ENCODE peak calls at places on chromosome 9, in nine cellular contexts. E is tibial artery; W is heart left ventricle; M is CD8-positive, alpha-beta memory T cell; A is mesendoderm; N is prostate gland; O is naive thymus-derived CD4-positive, alpha-beta T cell; T is tibial nerve; X is cardiac muscle cell. V is an unnamed sample. For H3K4me1, the result is how much of the 10 kb centered on the place peaks cover.

GRCh38 chr9:134522502-134522848 is 119.1 kb upstream of the COL5A1 start:
- DNase-seq in M (no peak), T (no peak), N (no peak), O (no peak), W (no peak), X (no peak), A (no peak), E (no peak), V (no peak)

GRCh38 chr9:112753725-112754124 is 3.2 kb downstream of the SNX30 start:
- DNase-seq in W (no peak), O (no peak), A (peak), T (no peak), X (peak), N (no peak), M (no peak), E (no peak), V (no peak)

GRCh38 chr9:36327903-36328302 is 69.7 kb upstream of the GNE start:
- DNase-seq in E (no peak), N (no peak), A (peak), M (no peak), T (no peak), X (peak), O (no peak), W (no peak), V (no peak)

GRCh38 chr9:16575142-16575877 is 295.2 kb downstream of the BNC2 start:
- DNase-seq in E (no peak), A (peak), O (no peak), M (no peak), W (no peak), T (no peak), N (no peak), X (peak), V (no peak)

GRCh38 chr9:110351009-110351467 is 13.4 kb upstream of the TXNDC8 start:
- DNase-seq in M (no peak), E (no peak), N (no peak), X (peak), A (peak), T (no peak), W (no peak), O (no peak), V (no peak)

GRCh38 chr9:95084254-95084934 is 233.1 kb downstream of the FANCC start:
- DNase-seq in W (no peak), N (no peak), T (no peak), X (no peak), E (peak), M (no peak), O (no peak), A (no peak), V (peak)

GRCh38 chr9:84711936-84712335 is 42.4 kb downstream of the NTRK2 start:
- DNase-seq in E (peak), X (peak), M (no peak), W (no peak), A (no peak), O (no peak), T (peak), N (no peak), V (peak)

GRCh38 chr9:134814598-134815215 is 65.9 kb upstream of the FCN2 start:
- DNase-seq in W (no peak), M (no peak), X (no peak), A (no peak), O (no peak), E (no peak), T (no peak), N (no peak), V (no peak)

GRCh38 chr9:101739311-101739710 is 864 bp upstream of the GRIN3A start:
- DNase-seq in W (no peak), O (no peak), M (no peak), E (no peak), T (no peak), A (peak), N (no peak), X (no peak), V (no peak)

GRCh38 chr9:5947912-5948311 is 57.2 kb downstream of the MLANA start:
- DNase-seq in O (no peak), X (peak), T (no peak), N (no peak), E (no peak), W (no peak), A (peak), M (no peak), V (no peak)

GRCh38 chr9:36845844-36846243 is 188.2 kb downstream of the PAX5 start:
- DNase-seq in X (no peak), W (no peak), T (no peak), E (no peak), N (no peak), O (no peak), A (no peak), M (no peak), V (no peak)

GRCh38 chr9:121809356-121810050 is 158.1 kb downstream of the DAB2IP start:
- DNase-seq in M (no peak), X (no peak), E (no peak), O (no peak), A (no peak), T (no peak), N (no peak), W (no peak), V (no peak)

GRCh38 chr9:93001036-93001435 is 53.7 kb downstream of the FGD3 start:
- DNase-seq in M (peak), W (no peak), X (no peak), N (no peak), T (no peak), E (no peak), O (no peak), A (no peak), V (no peak)

GRCh38 chr9:107749787-107750444 is 260.3 kb upstream of the KLF4 start:
- DNase-seq in M (no peak), E (peak), A (peak), T (peak), X (peak), N (peak), O (peak), W (peak), V (peak)

GRCh38 chr9:5838884-5839571 is 6.1 kb upstream of the ERMP1 start:
- DNase-seq in T (no peak), M (no peak), E (no peak), O (no peak), N (no peak), A (peak), W (no peak), X (peak), V (no peak)

GRCh38 chr9:33167949-33168535 is 906 bp upstream of the B4GALT1 start:
- DNase-seq in E (no peak), M (no peak), A (peak), T (no peak), W (peak), N (no peak), X (no peak), O (no peak), V (no peak)

GRCh38 chr9:68777070-68777763 is 72.2 kb downstream of the PIP5K1B start:
- DNase-seq in M (no peak), O (no peak), X (no peak), A (no peak), N (no peak), T (no peak), W (no peak), E (no peak), V (no peak)

GRCh38 chr9:13358128-13358527 is 78.6 kb upstream of the MPDZ start:
- DNase-seq in X (peak), O (no peak), W (no peak), A (peak), M (no peak), N (no peak), T (no peak), E (no peak), V (no peak)

GRCh38 chr9:70318002-70318401 is 59.2 kb downstream of the SMC5 start:
- DNase-seq in A (peak), M (no peak), W (no peak), O (no peak), X (no peak), E (no peak), T (no peak), N (no peak), V (no peak)

GRCh38 chr9:84070590-84070989 is 90.0 kb downstream of the RMI1 start:
- DNase-seq in O (no peak), A (no peak), X (no peak), T (no peak), M (no peak), W (no peak), N (no peak), E (no peak), V (no peak)

GRCh38 chr9:136092353-136092650 is 2.8 kb downstream of the NACC2 start:
- DNase-seq in N (no peak), W (peak), A (no peak), X (no peak), T (no peak), M (no peak), E (no peak), O (no peak), V (peak)

GRCh38 chr9:136090768-136091581 is 4.1 kb downstream of the NACC2 start:
- DNase-seq in X (no peak), W (peak), N (no peak), T (no peak), A (no peak), M (no peak), O (no peak), E (peak), V (peak)

GRCh38 chr9:136090060-136090735 is 4.9 kb downstream of the NACC2 start:
- DNase-seq in E (peak), M (no peak), W (peak), A (no peak), O (no peak), T (no peak), N (no peak), X (no peak), V (peak)

GRCh38 chr9:136092741-136093140 is 2.3 kb downstream of the NACC2 start:
- DNase-seq in E (no peak), N (no peak), O (no peak), X (no peak), W (peak), A (no peak), M (no peak), T (no peak), V (peak)

DNA sequence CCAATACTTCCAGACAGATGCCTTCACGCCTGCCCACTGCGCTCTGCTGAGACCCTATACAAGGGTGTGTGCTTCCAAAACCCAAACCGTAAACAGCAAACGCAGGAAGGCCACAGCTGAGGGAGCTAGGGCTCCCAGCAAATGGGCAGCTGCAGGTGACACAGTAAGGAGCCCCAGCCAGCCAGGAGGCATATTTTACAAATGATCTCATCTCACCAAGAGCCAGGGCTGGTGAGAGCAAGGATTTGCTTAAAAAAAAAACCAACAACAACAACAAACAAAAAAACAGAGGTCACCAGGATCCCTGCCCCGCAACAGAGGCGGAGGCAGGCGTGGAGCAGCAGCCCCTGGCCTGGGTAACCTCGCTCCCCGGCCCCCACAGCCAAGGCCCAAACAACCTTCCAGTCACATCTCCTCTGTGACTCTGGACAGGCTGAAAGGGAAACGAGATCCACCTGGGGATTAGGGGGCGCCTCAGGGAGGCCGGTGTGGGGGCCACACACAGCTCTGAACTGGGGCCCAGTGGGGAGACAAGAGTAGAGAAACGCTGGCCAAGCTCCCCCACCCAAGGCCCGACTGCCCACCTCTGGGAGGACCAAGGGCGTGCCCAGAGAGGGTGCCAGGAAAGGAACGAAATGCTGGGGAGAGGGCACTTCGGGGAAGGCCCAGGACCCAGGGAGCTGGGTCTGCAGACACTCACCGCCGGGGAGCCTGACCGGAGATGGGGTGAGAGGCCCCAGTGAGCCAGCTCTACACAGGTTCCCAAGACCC is 3.3 kb downstream of the NACC2 start:
- DNase-seq in A (peak), T (no peak), N (no peak), E (peak), O (no peak), X (no peak), W (peak), M (no peak), V (peak)
- H3K4me3 ChIP-seq in A (no peak), T (no peak), N (no peak), E (peak), O (no peak), X (no peak), W (peak), M (no peak), V (peak)

GRCh38 chr9:124009835-124010226 is 1.7 kb upstream of the LHX2 start:
- DNase-seq in N (no peak), A (no peak), X (no peak), W (no peak), O (no peak), T (no peak), M (no peak), E (no peak), V (no peak)

GRCh38 chr9:124011460-124012301 is at the start of gene LHX2:
- DNase-seq in W (peak), T (no peak), N (no peak), O (no peak), X (peak), M (no peak), A (peak), E (peak), V (peak)

GRCh38 chr9:124010303-124010664 is 1.3 kb upstream of the LHX2 start:
- DNase-seq in E (peak), A (no peak), M (no peak), X (no peak), O (no peak), W (no peak), N (no peak), T (no peak), V (no peak)

GRCh38 chr9:124008855-124009834 is 2.4 kb upstream of the LHX2 start:
- DNase-seq in T (no peak), A (no peak), W (no peak), N (no peak), E (peak), O (no peak), X (no peak), M (no peak), V (no peak)

DNA sequence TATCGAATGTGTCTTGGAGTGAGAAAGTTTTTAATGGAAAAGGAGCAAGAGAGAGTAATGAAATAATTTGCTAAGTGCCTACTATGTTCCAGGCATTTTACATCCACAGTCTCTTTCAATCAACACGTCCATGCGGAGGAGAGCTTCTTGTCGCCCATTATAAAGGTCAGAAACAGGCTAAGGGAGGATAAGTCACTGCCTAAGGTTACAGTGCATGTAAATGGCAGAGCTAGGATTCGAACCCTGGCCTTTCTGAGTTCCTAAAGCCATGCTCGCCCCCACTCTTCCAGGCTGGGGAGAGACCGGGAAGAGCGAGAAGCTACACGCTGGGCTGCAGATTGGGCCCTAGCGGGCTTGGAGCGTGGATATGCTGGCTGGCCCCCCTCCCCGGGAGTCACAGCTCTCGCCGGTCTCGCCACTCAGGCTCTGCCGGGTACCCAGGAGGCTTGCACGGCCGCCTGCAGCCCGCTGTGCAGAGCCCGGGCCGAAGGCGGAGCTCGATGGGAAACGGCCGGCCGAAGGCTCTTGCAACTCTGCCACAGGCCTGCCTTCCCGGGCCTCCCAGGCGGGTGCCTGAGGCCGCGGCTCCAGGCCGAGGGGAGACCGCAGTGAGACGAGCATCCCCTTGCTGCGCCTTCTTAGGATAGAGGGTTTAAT is 775 bp upstream of the LHX2 start:
- DNase-seq in N (no peak), W (no peak), O (no peak), T (no peak), A (peak), M (no peak), E (peak), X (peak), V (no peak)
- H3K4me1 ChIP-seq in N (under half), W (under half), O (under half), T (under half), A (under half), M (under half), E (under half), X (under half), V (under half)

GRCh38 chr9:132182609-132183073 is 20.8 kb downstream of the NTNG2 start:
- DNase-seq in N (no peak), O (no peak), E (no peak), M (no peak), W (no peak), T (no peak), A (peak), X (peak), V (no peak)

GRCh38 chr9:132185164-132186009 is 23.5 kb downstream of the NTNG2 start:
- DNase-seq in M (no peak), N (no peak), E (no peak), T (no peak), X (peak), A (peak), O (no peak), W (no peak), V (no peak)

GRCh38 chr9:132183134-132183533 is 21.3 kb downstream of the NTNG2 start:
- DNase-seq in T (no peak), M (no peak), X (no peak), E (no peak), A (no peak), O (no peak), N (no peak), W (no peak), V (no peak)

GRCh38 chr9:132181796-132182521 is 20.1 kb downstream of the NTNG2 start:
- DNase-seq in N (no peak), X (peak), E (no peak), T (peak), W (no peak), A (no peak), O (no peak), M (no peak), V (no peak)

GRCh38 chr9:132183715-132184114 is 21.9 kb downstream of the NTNG2 start:
- DNase-seq in O (no peak), W (no peak), M (no peak), A (peak), N (no peak), T (no peak), E (no peak), X (no peak), V (no peak)
- H3K4me3 ChIP-seq in O (no peak), W (no peak), M (no peak), A (no peak), N (no peak), T (no peak), E (no peak), X (no peak), V (no peak)

GRCh38 chr9:10512144-10512543 is 100.7 kb downstream of the PTPRD start:
- DNase-seq in A (no peak), W (no peak), E (no peak), M (no peak), O (no peak), T (no peak), N (no peak), X (no peak), V (no peak)
- H3K4me1 ChIP-seq in A (under half), W (under half), E (under half), M (under half), O (under half), T (under half), N (under half), X (under half), V (under half)

GRCh38 chr9:71816782-71817549 is 48.7 kb upstream of the CEMIP2 start:
- DNase-seq in A (no peak), N (no peak), E (no peak), W (no peak), T (no peak), M (no peak), X (no peak), O (no peak), V (no peak)

GRCh38 chr9:71806916-71807315 is 38.6 kb upstream of the CEMIP2 start:
- DNase-seq in E (peak), A (peak), M (peak), T (peak), O (no peak), N (peak), X (peak), W (no peak), V (peak)

GRCh38 chr9:71814226-71814625 is 45.9 kb upstream of the CEMIP2 start:
- DNase-seq in X (peak), M (no peak), A (no peak), N (no peak), O (no peak), T (no peak), W (no peak), E (no peak), V (peak)

GRCh38 chr9:71814805-71815204 is 46.5 kb upstream of the CEMIP2 start:
- DNase-seq in T (no peak), E (no peak), M (no peak), O (no peak), X (peak), A (no peak), W (no peak), N (no peak), V (no peak)

DNA sequence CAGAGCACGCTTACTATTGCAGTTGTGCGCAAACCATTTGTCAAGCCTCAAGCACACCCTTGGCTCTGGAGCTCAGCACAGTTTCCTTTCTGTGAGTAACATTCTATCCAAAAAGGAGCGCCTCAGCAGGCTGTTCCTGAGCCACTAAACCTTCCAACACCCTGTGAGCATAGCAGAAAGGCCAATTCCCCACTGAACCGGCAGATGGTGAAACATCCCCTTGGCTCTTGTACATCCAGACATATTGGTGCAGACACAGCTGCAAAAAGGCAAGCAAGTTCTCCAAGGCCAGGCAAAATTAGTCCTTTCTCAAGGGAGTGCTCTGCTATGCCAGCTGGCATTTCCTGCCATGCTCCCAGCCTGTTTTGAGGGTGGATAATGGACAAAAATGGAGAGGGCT is 44.1 kb upstream of the CEMIP2 start:
- DNase-seq in O (no peak), A (no peak), M (no peak), N (no peak), T (no peak), E (peak), X (peak), W (no peak), V (peak)
- H3K4me3 ChIP-seq in O (no peak), A (no peak), M (no peak), N (no peak), T (no peak), E (no peak), X (no peak), W (no peak), V (no peak)

V was measured in psoas muscle.